ENCODE peak calls at places on chromosomes 3 and 15, in nine cellular contexts. W is AG04450, P is endodermal cell, U is GM12878, B is A549, E is tibial nerve, K is right lobe of liver, X is fibroblast of pulmonary artery, F is neural progenitor cell. M is an unnamed sample.

GRCh38 chr3:99714146-99714545 is 75.8 kb downstream of the COL8A1 start:
- DNase-seq in F (no peak), P (no peak), K (no peak), U (no peak), E (no peak), W (no peak), X (peak; percentile 67), B (no peak), M (no peak)

GRCh38 chr15:78034495-78035191 is 42.9 kb downstream of the TBC1D2B start:
- DNase-seq in E (no peak), K (no peak), X (no peak), P (no peak), B (no peak), F (no peak), U (peak; percentile 66), W (no peak), M (peak; percentile 75)

GRCh38 chr3:108388136-108389132 is 92.1 kb downstream of the HHLA2 start:
- DNase-seq in B (no peak), P (no peak), U (peak; percentile 70), E (no peak), X (no peak), F (no peak), W (no peak), K (no peak), M (peak; percentile 45)

GRCh38 chr15:22895465-22896190 is 57.2 kb downstream of the NIPA2 start:
- DNase-seq in W (no peak), X (peak; percentile 10), B (peak; percentile 91), P (peak; percentile 49), E (no peak), U (peak; percentile 1), K (no peak), F (no peak), M (no peak)

GRCh38 chr3:177810162-177810623 is 612.9 kb upstream of the TBL1XR1 start:
- DNase-seq in P (no peak), K (no peak), X (peak; percentile 89), W (peak; percentile 85), F (no peak), E (no peak), U (no peak), B (peak; percentile 40), M (no peak)

GRCh38 chr15:75648156-75649000 is 666 bp downstream of the SNX33 start:
- DNase-seq in U (no peak), F (peak; percentile 88), X (peak; percentile 49), E (no peak), B (no peak), P (peak; percentile 85), K (no peak), W (no peak), M (no peak)

GRCh38 chr15:92645051-92645631 is 10.4 kb downstream of the FAM174B start:
- DNase-seq in B (no peak), E (no peak), P (no peak), F (no peak), X (no peak), K (peak; percentile 14), W (no peak), U (no peak), M (no peak)

GRCh38 chr3:98721776-98722175 is 41.4 kb upstream of the ST3GAL6 start:
- DNase-seq in X (no peak), P (no peak), E (no peak), F (no peak), K (no peak), U (no peak), B (no peak), W (no peak), M (no peak)

GRCh38 chr3:64073362-64073761 is 50.1 kb upstream of the PSMD6 start:
- DNase-seq in W (no peak), X (no peak), B (no peak), E (no peak), U (no peak), K (no peak), P (no peak), F (no peak), M (no peak)

GRCh38 chr3:171267089-171267488 is 193.1 kb downstream of the TNIK start:
- DNase-seq in E (no peak), F (no peak), B (no peak), P (no peak), W (no peak), U (no peak), X (no peak), K (no peak), M (no peak)

GRCh38 chr3:135304378-135304777 is 509.3 kb downstream of the EPHB1 start:
- DNase-seq in X (no peak), E (no peak), P (no peak), K (peak; percentile 50), U (no peak), B (no peak), W (no peak), F (no peak), M (no peak)

GRCh38 chr15:86362556-86362955 is 282.9 kb downstream of the AGBL1 start:
- DNase-seq in B (no peak), P (peak; percentile 62), K (no peak), X (no peak), E (no peak), W (no peak), U (no peak), F (no peak), M (no peak)

GRCh38 chr3:48686538-48687219 is 964 bp upstream of the NCKIPSD start:
- DNase-seq in B (no peak), K (no peak), F (no peak), W (no peak), E (no peak), X (no peak), P (peak; percentile 59), U (no peak), M (no peak)

GRCh38 chr15:83692820-83693581 is 39.1 kb downstream of the ADAMTSL3 start:
- DNase-seq in W (no peak), P (peak; percentile 47), E (no peak), U (no peak), X (no peak), K (no peak), B (no peak), F (no peak), M (no peak)

GRCh38 chr3:150242220-150242938 is 165.7 kb upstream of the TSC22D2 start:
- DNase-seq in U (no peak), W (peak; percentile 59), E (no peak), X (no peak), B (no peak), K (no peak), F (no peak), P (no peak), M (no peak)

DNA sequence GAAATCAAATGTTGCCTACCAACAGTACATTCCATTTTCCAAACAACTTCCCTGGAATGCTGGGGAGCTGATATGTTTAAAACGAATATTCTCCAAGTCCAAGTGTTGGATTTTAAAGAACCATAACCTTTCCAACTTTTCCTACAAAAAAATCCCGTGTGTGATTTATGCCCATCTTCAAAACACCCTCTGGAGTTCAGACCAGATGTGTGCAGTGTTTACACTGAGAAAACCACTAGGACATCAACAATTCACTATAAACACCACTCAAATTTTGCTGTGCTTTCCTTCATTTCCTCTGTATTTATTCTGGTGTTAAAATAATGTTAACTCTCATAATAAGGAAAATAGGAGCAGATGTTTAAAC is 2.4 kb downstream of the VGLL4 start:
- DNase-seq in W (peak; percentile 48), P (no peak), B (peak; percentile 18), F (no peak), K (no peak), X (peak; percentile 45), E (no peak), U (no peak), M (no peak)
- TF ChIP-seq CTCF in W (no peak), P (no peak), B (no peak), F (no peak), K (no peak), X (peak; percentile 4), E (no peak), U (no peak), M (no peak)

DNA sequence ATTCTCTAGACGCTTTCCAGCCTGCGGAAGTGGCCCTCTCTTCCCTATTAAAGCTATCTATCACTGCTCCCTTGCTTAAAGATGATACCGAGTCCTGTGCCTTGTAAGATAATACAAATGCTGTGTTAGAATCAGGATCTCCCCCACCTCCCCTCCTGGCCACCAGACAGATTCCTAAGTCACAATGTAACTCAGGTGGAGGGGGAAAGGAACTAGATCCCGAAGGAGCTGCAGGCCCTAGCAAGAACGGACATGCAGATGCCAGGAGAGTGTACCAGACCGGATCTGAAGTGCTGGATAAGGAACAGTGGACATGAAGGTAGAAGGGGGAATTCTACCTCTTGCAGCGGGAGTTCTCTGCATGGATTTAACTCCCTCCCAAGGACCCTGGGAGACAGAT is 230.7 kb upstream of the LYSMD4 start:
- DNase-seq in K (no peak), U (no peak), E (no peak), F (no peak), W (no peak), B (no peak), X (no peak), P (no peak), M (no peak)
- H3K4me3 ChIP-seq in K (no peak overlapping the region), U (no peak overlapping the region), E (no peak overlapping the region), F (no peak overlapping the region), W (no peak overlapping the region), B (no peak overlapping the region), X (no peak overlapping the region), P (no peak overlapping the region), M (no peak overlapping the region)

GRCh38 chr3:132231633-132232032 is 85.6 kb upstream of the ACP3 start:
- DNase-seq in W (no peak), U (no peak), K (no peak), X (peak; percentile 58), B (no peak), P (peak; percentile 59), E (no peak), F (no peak), M (no peak)

GRCh38 chr3:132229641-132230040 is 87.6 kb upstream of the ACP3 start:
- DNase-seq in P (no peak), K (no peak), E (no peak), W (no peak), F (no peak), B (no peak), X (no peak), U (no peak), M (no peak)

GRCh38 chr3:132230156-132231000 is 86.8 kb upstream of the ACP3 start:
- DNase-seq in K (no peak), U (no peak), F (no peak), W (no peak), B (no peak), E (no peak), P (no peak), X (no peak), M (no peak)

GRCh38 chr3:132228923-132229322 is 88.3 kb upstream of the ACP3 start:
- DNase-seq in B (no peak), P (no peak), X (no peak), K (no peak), E (no peak), U (no peak), W (no peak), F (no peak), M (no peak)

GRCh38 chr3:132232231-132232792 is 84.9 kb upstream of the ACP3 start:
- DNase-seq in X (peak; percentile 14), B (no peak), U (no peak), P (no peak), E (no peak), F (no peak), K (no peak), W (no peak), M (no peak)
- TF ChIP-seq CTCF in X (no peak), B (no peak), U (no peak), P (no peak), E (no peak), F (no peak), K (no peak), W (no peak), M (no peak)

DNA sequence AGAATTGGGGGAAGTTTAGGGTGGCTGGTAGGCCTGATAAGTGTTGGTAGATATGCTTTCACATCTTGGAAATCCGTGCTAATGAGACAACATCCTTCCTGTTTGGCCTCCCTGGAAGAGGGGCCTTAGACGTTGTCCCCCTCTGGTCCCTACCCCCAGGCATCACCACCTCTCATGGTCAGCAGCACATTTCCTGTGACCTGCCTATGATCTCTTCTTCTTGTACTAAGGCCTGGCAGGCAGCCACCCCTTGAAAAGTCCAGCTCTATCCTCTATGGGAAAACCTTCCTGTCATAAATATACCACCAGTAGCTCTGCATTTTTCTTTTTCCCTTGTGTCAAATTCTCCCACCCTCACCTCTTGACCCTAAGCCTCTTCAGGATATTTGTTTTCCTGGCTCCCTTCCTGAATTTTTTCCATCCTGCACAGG is 107.7 kb downstream of the SNRK start:
- DNase-seq in X (peak; percentile 90), K (peak; percentile 68), B (no peak), E (peak; percentile 44), P (no peak), F (no peak), U (no peak), W (no peak), M (no peak)
- H3K4me3 ChIP-seq in X (no peak overlapping the region), K (no peak overlapping the region), B (no peak overlapping the region), E (no peak overlapping the region), P (no peak overlapping the region), F (no peak overlapping the region), U (no peak overlapping the region), W (no peak overlapping the region), M (no peak overlapping the region)

M was measured in GM12864.